ENCODE peak calls at places on chromosomes 2 and 18, in nine cellular contexts. Y is NB4, M is upper lobe of left lung, F is Peyer's patch, O is suprapubic skin, E is body of pancreas, J is thyroid gland, W is breast epithelium, Q is sigmoid colon. L is an unnamed sample.

GRCh38 chr2:170386554-170386953 is 208.6 kb downstream of the MYO3B start:
- DNase-seq in M (no peak), W (no peak), Q (no peak), O (no peak), Y (no peak), J (no peak), E (no peak), F (no peak), L (no peak)

GRCh38 chr2:118865106-118865505 is 17.7 kb upstream of the EN1 start:
- DNase-seq in O (no peak), E (peak), F (no peak), W (no peak), Y (peak), J (peak), M (no peak), Q (no peak), L (peak)

GRCh38 chr2:175834472-175834871 is 167.6 kb downstream of the LNPK start:
- DNase-seq in Q (no peak), E (no peak), M (no peak), F (no peak), Y (no peak), W (no peak), O (no peak), J (no peak), L (no peak)

GRCh38 chr2:49251766-49252165 is 97.5 kb upstream of the FSHR start:
- DNase-seq in J (no peak), M (no peak), E (no peak), Q (no peak), W (no peak), O (no peak), F (no peak), Y (no peak), L (no peak)

GRCh38 chr18:45834303-45834702 is 8.8 kb downstream of the SIGLEC15 start:
- DNase-seq in Q (no peak), O (no peak), Y (no peak), W (no peak), E (no peak), M (no peak), J (no peak), F (no peak), L (no peak)

GRCh38 chr18:59801576-59801975 is 98.2 kb upstream of the PMAIP1 start:
- DNase-seq in M (no peak), Q (no peak), Y (no peak), O (no peak), F (no peak), E (no peak), J (no peak), W (no peak), L (no peak)

GRCh38 chr18:79479761-79480161 is 84.0 kb downstream of the NFATC1 start:
- DNase-seq in F (no peak), W (no peak), Q (peak), O (peak), M (no peak), Y (no peak), E (no peak), J (no peak), L (no peak)

GRCh38 chr18:76989647-76990190 is 142.9 kb downstream of the MBP start:
- DNase-seq in F (no peak), Y (no peak), J (no peak), O (no peak), E (no peak), W (no peak), Q (no peak), M (no peak), L (no peak)

GRCh38 chr2:123908522-123908921 is 116.6 kb upstream of the CNTNAP5 start:
- DNase-seq in Y (no peak), W (no peak), O (no peak), J (no peak), Q (no peak), E (no peak), F (no peak), M (no peak), L (no peak)

GRCh38 chr2:13585732-13586131 is 869.0 kb downstream of the TRIB2 start:
- DNase-seq in E (no peak), W (no peak), J (no peak), O (no peak), Y (no peak), F (no peak), M (no peak), Q (no peak), L (no peak)

GRCh38 chr2:129759186-129760010 is 220.1 kb upstream of the RAB6C start:
- DNase-seq in F (no peak), Y (no peak), M (no peak), E (no peak), Q (no peak), W (no peak), J (no peak), O (no peak), L (no peak)

GRCh38 chr2:233492078-233492477 is 74.5 kb downstream of the USP40 start:
- DNase-seq in M (no peak), E (no peak), O (no peak), J (no peak), F (no peak), Y (no peak), Q (no peak), W (no peak), L (no peak)

GRCh38 chr18:6807504-6808257 is 78.2 kb downstream of the ARHGAP28 start:
- DNase-seq in E (no peak), M (no peak), Y (no peak), O (no peak), Q (no peak), W (no peak), F (no peak), J (no peak), L (no peak)

GRCh38 chr2:30385327-30385726 is 61.7 kb upstream of the LCLAT1 start:
- DNase-seq in Q (no peak), W (no peak), Y (peak), O (no peak), J (peak), E (no peak), F (no peak), M (no peak), L (peak)

GRCh38 chr18:22977847-22978701 is 44.9 kb downstream of the RBBP8 start:
- DNase-seq in Y (no peak), F (no peak), Q (no peak), E (peak), W (no peak), J (no peak), O (no peak), M (no peak), L (peak)

GRCh38 chr2:22729466-22729865 is 655.5 kb upstream of the KLHL29 start:
- DNase-seq in E (no peak), J (no peak), M (no peak), Q (no peak), O (no peak), W (no peak), Y (no peak), F (no peak), L (no peak)

GRCh38 chr2:241179894-241180293 is 8.6 kb upstream of the ANO7 start:
- DNase-seq in W (no peak), Y (no peak), Q (no peak), M (no peak), F (no peak), J (no peak), E (no peak), O (no peak), L (no peak)

GRCh38 chr2:75464348-75464946 is 96.3 kb downstream of the EVA1A start:
- DNase-seq in E (peak), W (no peak), O (no peak), Y (peak), Q (no peak), J (peak), F (no peak), M (no peak), L (peak)

GRCh38 chr2:96163768-96164429 is 18.7 kb upstream of the DUSP2 start:
- DNase-seq in E (peak), Y (peak), J (peak), O (no peak), F (peak), M (peak), Q (peak), W (no peak), L (no peak)

GRCh38 chr2:196925768-196926561 is 542 bp downstream of the PGAP1 start:
- DNase-seq in Y (peak), F (peak), Q (peak), O (peak), M (peak), J (peak), E (peak), W (no peak), L (peak)

GRCh38 chr18:34921811-34922385 is 119.3 kb upstream of the MAPRE2 start:
- DNase-seq in Y (no peak), W (no peak), O (no peak), J (no peak), F (no peak), E (no peak), M (no peak), Q (no peak), L (no peak)

GRCh38 chr2:235851841-235852527 is 316.2 kb downstream of the GBX2 start:
- DNase-seq in Q (no peak), W (no peak), M (no peak), E (no peak), O (no peak), J (no peak), F (no peak), Y (no peak), L (no peak)

GRCh38 chr2:177983183-177983788 is 89.3 kb downstream of the PDE11A start:
- DNase-seq in J (peak), M (peak), O (no peak), Y (peak), Q (no peak), W (no peak), F (peak), E (peak), L (peak)

GRCh38 chr2:173271825-173272224 is 82.8 kb upstream of the CDCA7 start:
- DNase-seq in O (no peak), W (no peak), M (no peak), Y (peak), F (no peak), E (no peak), J (no peak), Q (no peak), L (no peak)

GRCh38 chr2:60948926-60949579 is 67.7 kb downstream of the REL start:
- DNase-seq in Y (no peak), Q (no peak), J (no peak), M (no peak), E (no peak), W (no peak), O (no peak), F (no peak), L (peak)

GRCh38 chr2:85589982-85590791 is 5.4 kb upstream of the RNF181 start:
- DNase-seq in M (peak), J (peak), Y (peak), W (no peak), O (no peak), F (no peak), Q (no peak), E (peak), L (no peak)

GRCh38 chr2:7272180-7272579 is 355.0 kb downstream of the RNF144A start:
- DNase-seq in M (no peak), Y (no peak), O (no peak), E (no peak), J (no peak), Q (no peak), W (no peak), F (no peak), L (no peak)

GRCh38 chr18:64203295-64203694 is 54.4 kb upstream of the LINC00305 start:
- DNase-seq in Y (no peak), F (no peak), E (no peak), Q (no peak), W (no peak), J (no peak), M (no peak), O (no peak), L (no peak)

GRCh38 chr2:99861376-99861760 is 281.0 kb downstream of the AFF3 start:
- DNase-seq in Q (no peak), Y (peak), M (no peak), J (no peak), F (no peak), W (no peak), O (no peak), E (no peak), L (no peak)

GRCh38 chr2:86223682-86224560 is 24.7 kb downstream of the MRPL35 start:
- DNase-seq in O (no peak), M (no peak), W (no peak), Q (peak), F (no peak), Y (no peak), E (no peak), J (no peak), L (no peak)

GRCh38 chr2:2464095-2464494 is 133.0 kb upstream of the MYT1L start:
- DNase-seq in F (no peak), O (no peak), Q (peak), J (no peak), Y (no peak), M (no peak), E (peak), W (no peak), L (no peak)

GRCh38 chr18:35580748-35581534 is 599 bp upstream of the GALNT1 start:
- DNase-seq in E (peak), J (peak), Q (peak), Y (peak), O (peak), F (peak), W (peak), M (peak), L (peak)

GRCh38 chr2:176531608-176532007 is 262.4 kb downstream of the MTX2 start:
- DNase-seq in W (no peak), M (no peak), E (no peak), O (no peak), Y (no peak), F (no peak), J (no peak), Q (no peak), L (no peak)

GRCh38 chr2:28821295-28821958 is 10.8 kb downstream of the SPDYA start:
- DNase-seq in O (no peak), Q (no peak), W (no peak), Y (peak), E (peak), J (peak), M (peak), F (peak), L (peak)

DNA sequence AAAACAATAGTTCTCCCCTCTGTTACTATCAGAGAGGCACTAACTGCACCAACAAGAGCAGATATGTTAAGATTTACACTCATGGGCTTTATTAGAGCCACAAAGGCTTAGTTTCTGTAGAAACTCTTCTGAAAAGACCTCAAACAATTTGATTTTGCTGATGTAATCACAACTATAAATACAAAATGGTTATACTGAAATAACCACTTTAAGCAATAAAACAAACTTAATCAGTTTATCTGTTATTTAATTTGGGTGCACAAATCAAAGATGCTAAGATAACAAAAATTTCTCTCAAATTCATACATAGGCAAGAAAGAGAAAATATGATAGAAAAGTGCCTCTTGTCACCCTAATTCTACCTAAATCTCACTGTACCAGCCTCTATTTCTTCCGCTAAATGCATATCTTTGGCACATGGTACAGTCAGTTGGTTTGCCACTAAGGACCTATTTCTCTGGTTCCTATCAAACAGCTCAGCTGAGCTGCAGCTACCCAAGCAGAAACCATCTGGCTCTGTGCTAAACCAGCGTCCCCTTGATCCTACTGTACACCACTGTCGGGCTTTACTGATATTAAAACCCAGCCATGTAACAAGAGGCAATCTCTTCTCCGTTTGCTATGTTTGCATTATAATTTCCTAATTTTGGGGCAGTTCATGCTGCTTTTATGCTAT is 60.1 kb downstream of the CWC22 start:
- DNase-seq in E (no peak), W (no peak), J (no peak), F (no peak), Q (no peak), O (no peak), M (no peak), Y (no peak), L (no peak)
- TF ChIP-seq POLR2A in E (no peak), W (no peak), J (no peak), F (no peak), Q (no peak), O (no peak), M (no peak), Y (no peak), L (no peak)

DNA sequence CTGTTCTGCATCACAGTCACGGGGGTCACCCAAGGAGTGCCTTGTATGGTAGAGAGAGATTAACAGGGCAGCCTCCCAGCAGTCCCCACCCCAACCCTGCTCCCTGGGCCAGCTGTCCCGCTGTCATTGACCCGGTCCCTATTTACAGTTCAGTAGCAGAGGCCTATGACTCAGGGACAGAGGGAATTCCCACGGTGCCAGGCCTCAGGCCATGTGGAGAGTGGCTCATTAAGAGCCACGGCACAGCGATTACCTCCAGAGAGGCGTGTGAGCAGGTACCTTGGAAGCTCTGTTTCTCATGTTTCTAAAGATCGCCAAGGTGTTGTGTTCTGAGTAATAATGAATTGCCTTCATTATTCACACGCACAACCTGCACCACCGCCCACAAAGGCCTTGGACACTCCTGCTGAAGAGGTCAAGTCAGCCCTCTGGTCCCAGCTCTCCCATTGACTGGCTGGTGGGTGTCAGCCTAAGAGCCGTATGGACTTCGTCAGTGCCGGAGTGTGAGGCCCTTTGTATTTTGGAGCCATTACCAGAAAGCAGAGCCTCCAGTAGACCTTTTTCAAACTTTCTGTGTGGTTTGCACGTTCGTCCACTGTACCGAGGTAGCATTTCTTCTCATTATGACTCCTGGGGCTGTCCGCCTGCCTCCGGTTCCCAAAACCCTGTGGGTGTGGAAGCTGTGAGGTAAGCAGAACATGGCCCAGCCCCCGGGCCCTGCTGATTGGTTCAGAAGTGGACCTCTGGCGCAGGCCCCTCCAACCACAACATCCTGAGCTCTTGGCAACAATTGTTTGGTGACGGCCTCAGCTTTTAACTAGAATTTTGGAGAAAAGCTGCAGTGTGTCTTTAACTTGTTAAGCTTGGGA is 47.0 kb downstream of the SERTAD2 start:
- DNase-seq in M (peak), J (peak), F (peak), W (peak), Y (peak), E (peak), O (peak), Q (peak), L (peak)
- TF ChIP-seq POLR2A in M (no peak), J (no peak), F (no peak), W (no peak), Y (peak), E (no peak), O (no peak), Q (no peak), L (peak)

DNA sequence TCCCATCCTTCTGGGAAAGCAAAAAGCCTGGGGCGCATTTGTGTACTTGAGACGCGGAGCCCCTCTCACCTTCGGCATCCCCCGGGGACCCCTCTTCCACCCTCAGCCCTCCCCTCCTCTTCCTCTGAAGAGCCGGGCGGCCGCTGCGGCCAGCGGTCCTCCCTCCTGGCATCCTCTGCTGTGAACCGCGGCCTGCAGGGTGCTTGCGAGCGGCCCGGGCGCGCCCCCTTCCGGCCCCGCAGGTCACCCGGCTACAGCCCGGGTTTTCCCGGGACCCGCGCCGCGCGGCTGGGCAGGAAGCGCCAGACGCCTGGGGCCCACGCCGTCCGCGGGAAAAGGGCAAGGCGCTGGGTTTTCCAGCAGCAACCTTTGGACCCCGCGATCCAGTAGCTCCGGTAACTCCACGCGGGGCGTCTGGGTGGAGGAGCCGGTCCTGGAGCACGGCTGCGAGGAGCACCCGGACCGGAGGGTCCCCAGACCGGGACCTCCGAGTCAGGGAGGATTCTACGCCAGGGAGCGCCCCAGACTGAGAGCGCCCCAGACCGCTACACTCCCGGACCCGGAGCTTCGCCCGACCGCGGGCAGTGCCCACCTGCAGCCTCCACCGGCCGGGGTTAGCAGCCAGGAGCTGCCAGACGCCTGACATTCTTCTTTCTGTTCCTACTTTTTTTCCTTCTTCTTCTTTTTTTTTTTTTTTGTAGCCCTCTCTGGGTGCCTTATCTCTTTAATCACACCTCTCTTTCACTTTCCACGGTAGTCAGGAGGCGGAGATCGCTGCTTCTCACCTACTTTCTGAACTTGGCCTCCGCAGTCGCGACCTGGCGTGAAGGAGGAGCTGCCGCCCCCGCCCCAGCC is at the start of gene IL18R1:
- DNase-seq in Y (peak), W (peak), O (peak), F (peak), E (peak), M (peak), Q (peak), J (peak), L (peak)
- TF ChIP-seq POLR2A in Y (no peak), W (no peak), O (no peak), F (peak), E (no peak), M (no peak), Q (no peak), J (no peak), L (no peak)

GRCh38 chr18:37493352-37493935 is 72.2 kb downstream of the CELF4 start:
- DNase-seq in Q (no peak), M (no peak), E (no peak), Y (peak), O (no peak), W (no peak), J (no peak), F (no peak), L (no peak)

GRCh38 chr18:37496568-37496967 is 69.0 kb downstream of the CELF4 start:
- DNase-seq in W (no peak), O (no peak), M (no peak), E (no peak), Q (no peak), J (no peak), F (no peak), Y (no peak), L (no peak)

GRCh38 chr18:37494406-37494805 is 71.2 kb downstream of the CELF4 start:
- DNase-seq in W (no peak), J (no peak), F (no peak), Y (no peak), M (no peak), O (no peak), Q (no peak), E (no peak), L (no peak)

GRCh38 chr18:37492952-37493351 is 72.6 kb downstream of the CELF4 start:
- DNase-seq in E (no peak), O (no peak), F (no peak), M (no peak), Q (no peak), Y (no peak), J (no peak), W (no peak), L (no peak)

GRCh38 chr18:37495354-37495753 is 70.2 kb downstream of the CELF4 start:
- DNase-seq in F (no peak), W (no peak), Q (no peak), Y (no peak), O (no peak), M (no peak), J (no peak), E (no peak), L (no peak)
- TF ChIP-seq POLR2A in F (no peak), W (no peak), Q (no peak), Y (no peak), O (no peak), M (no peak), J (no peak), E (no peak), L (no peak)

DNA sequence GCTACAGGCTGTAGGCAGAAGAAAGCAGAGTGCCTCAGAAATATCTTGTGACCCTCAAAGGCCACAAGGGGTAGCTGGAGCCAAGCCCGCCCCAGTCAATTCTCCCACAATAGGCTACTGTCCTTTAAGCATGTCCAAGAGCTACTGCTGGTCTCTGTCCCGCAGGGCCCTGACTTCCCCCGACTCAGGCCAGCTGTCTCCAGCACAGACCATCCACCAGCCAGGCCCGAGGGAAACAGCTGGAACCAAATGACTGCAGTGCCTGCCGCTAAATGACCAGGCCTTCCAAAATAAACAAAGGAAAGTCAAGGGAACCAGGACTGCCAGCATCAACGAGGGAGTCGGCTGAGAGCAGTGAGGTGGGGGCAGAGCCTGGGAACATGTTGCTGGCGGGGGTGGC is 36.7 kb downstream of the MCFD2 start:
- DNase-seq in J (peak), O (no peak), Y (no peak), M (no peak), F (peak), E (peak), Q (no peak), W (no peak), L (no peak)
- TF ChIP-seq POLR2A in J (no peak), O (no peak), Y (no peak), M (no peak), F (no peak), E (no peak), Q (no peak), W (no peak), L (no peak)